ENCODE peak calls at places on chromosomes 11 and 22, in nine cellular contexts. N, K, S, X, O, G, E, V and Y are unnamed samples.

GRCh38 chr11:3123761-3124733 is 41.1 kb downstream of the OSBPL5 start:
- DNase-seq in V (peak), S (peak), K (no peak), E (peak), X (peak), O (peak), N (peak), G (peak), Y (no peak)

GRCh38 chr11:94673353-94673752 is 94.8 kb upstream of the AMOTL1 start:
- DNase-seq in K (no peak), N (no peak), O (no peak), G (no peak), V (no peak), X (no peak), E (no peak), S (no peak), Y (no peak)

GRCh38 chr11:128610765-128611617 is 23.6 kb upstream of the ETS1 start:
- DNase-seq in V (no peak), K (peak), G (no peak), X (no peak), O (no peak), N (peak), S (no peak), E (no peak), Y (no peak)

GRCh38 chr11:76419896-76420295 is 24.9 kb upstream of the EMSY start:
- DNase-seq in X (no peak), K (no peak), N (peak), V (no peak), S (peak), G (no peak), E (peak), O (peak), Y (no peak)

GRCh38 chr11:41053894-41054293 is 405.6 kb downstream of the LRRC4C start:
- DNase-seq in E (peak), V (no peak), G (no peak), X (no peak), N (no peak), K (no peak), O (peak), S (no peak), Y (no peak)

GRCh38 chr11:55707029-55707428 is 45.0 kb downstream of the OR4C6 start:
- DNase-seq in E (peak), V (peak), O (peak), S (peak), G (no peak), K (peak), X (no peak), N (no peak), Y (no peak)

GRCh38 chr11:1732421-1733008 is 17.9 kb downstream of the IFITM10 start:
- DNase-seq in V (no peak), K (no peak), S (no peak), N (no peak), G (peak), E (no peak), O (no peak), X (no peak), Y (no peak)

GRCh38 chr22:35987487-35987886 is 41.1 kb downstream of the RBFOX2 start:
- DNase-seq in S (peak), X (no peak), V (peak), E (no peak), G (no peak), N (no peak), K (no peak), O (no peak), Y (no peak)

GRCh38 chr11:130894322-130895025 is 21.8 kb downstream of the SNX19 start:
- DNase-seq in N (peak), O (peak), X (peak), E (peak), G (peak), K (peak), S (peak), V (peak), Y (peak)

GRCh38 chr11:122189259-122189658 is 73.2 kb upstream of the BLID start:
- DNase-seq in O (peak), V (peak), N (no peak), E (peak), X (no peak), S (peak), K (no peak), G (no peak), Y (no peak)

GRCh38 chr11:69240332-69241074 is 53.5 kb upstream of the MYEOV start:
- DNase-seq in V (no peak), K (no peak), E (no peak), G (no peak), X (no peak), S (peak), O (no peak), N (no peak), Y (no peak)

GRCh38 chr11:69241844-69242582 is 51.9 kb upstream of the MYEOV start:
- DNase-seq in K (no peak), V (no peak), S (no peak), E (no peak), N (peak), G (no peak), O (no peak), X (no peak), Y (no peak)

GRCh38 chr11:69242583-69242940 is 51.4 kb upstream of the MYEOV start:
- DNase-seq in V (no peak), O (no peak), X (no peak), E (no peak), K (no peak), G (no peak), S (no peak), N (no peak), Y (no peak)

GRCh38 chr11:69239320-69240040 is 54.5 kb upstream of the MYEOV start:
- DNase-seq in V (no peak), K (no peak), N (no peak), X (no peak), O (no peak), G (no peak), S (no peak), E (no peak), Y (no peak)

DNA sequence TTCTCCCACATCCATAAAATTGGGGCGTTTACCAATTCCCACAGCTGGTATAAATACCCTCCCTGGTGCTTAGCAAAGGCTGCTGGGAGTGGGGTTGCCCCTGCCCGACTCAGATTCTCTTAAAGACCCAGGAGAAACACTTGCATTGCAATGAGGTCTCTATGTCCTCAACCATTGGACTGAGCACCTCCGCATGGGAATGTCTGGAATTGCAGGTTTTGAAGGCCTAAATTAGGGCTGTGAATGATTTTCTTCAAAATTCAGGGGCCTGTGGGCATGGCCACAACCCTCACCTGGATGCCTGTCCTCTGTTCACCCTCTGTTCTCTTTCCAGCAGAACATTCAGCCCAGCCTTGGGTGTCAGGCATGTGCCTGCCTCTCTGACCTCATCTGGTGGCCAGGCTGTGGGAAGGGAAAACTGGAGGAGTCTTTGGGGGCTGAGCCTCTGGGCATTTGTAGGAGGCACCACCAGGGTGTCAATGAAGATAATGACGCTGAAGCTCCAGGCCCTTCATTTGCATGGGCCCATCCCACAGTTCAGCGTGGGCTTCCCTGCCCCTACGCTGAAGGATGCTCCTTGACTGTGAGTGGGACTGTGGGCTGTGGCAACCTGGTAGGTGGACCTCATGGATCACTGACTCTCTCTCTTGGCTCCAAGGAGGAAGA is 52.7 kb upstream of the MYEOV start:
- DNase-seq in S (no peak), K (no peak), E (no peak), X (no peak), N (no peak), G (no peak), V (no peak), O (no peak), Y (no peak)
- TF ChIP-seq CTCF in S (no peak), K (peak), E (no peak), X (no peak), N (no peak), G (no peak), V (no peak), O (no peak), Y (no peak)

GRCh38 chr11:32430586-32431357 is 4.6 kb downstream of the WT1 start:
- DNase-seq in E (no peak), V (no peak), G (no peak), X (no peak), K (no peak), O (no peak), S (peak), N (peak), Y (peak)
- TF ChIP-seq CTCF in E (peak), V (peak), G (no peak), X (no peak), K (no peak), O (no peak), S (peak), N (no peak), Y (peak)

GRCh38 chr11:132186699-132187098 is 816.3 kb downstream of the NTM start:
- DNase-seq in X (no peak), N (no peak), E (no peak), G (no peak), S (no peak), K (no peak), O (no peak), V (no peak), Y (peak)
- TF ChIP-seq CTCF in X (no peak), N (no peak), E (peak), G (no peak), S (peak), K (no peak), O (no peak), V (no peak), Y (peak)

GRCh38 chr22:34946339-34946985 is 119.5 kb upstream of the ISX start:
- DNase-seq in E (no peak), K (no peak), X (no peak), N (no peak), O (no peak), V (peak), G (no peak), S (no peak), Y (no peak)

GRCh38 chr22:34943830-34944229 is 122.1 kb upstream of the ISX start:
- DNase-seq in S (no peak), E (no peak), V (no peak), O (no peak), X (no peak), N (no peak), K (no peak), G (no peak), Y (no peak)
- TF ChIP-seq CTCF in S (no peak), E (no peak), V (no peak), O (no peak), X (no peak), N (no peak), K (no peak), G (no peak), Y (no peak)

GRCh38 chr11:66313321-66314185 is 3.3 kb downstream of the CD248 start:
- DNase-seq in X (peak), E (no peak), N (no peak), G (no peak), K (no peak), V (peak), S (peak), O (no peak), Y (peak)
- TF ChIP-seq CTCF in X (no peak), E (no peak), N (no peak), G (no peak), K (no peak), V (peak), S (peak), O (no peak), Y (peak)

DNA sequence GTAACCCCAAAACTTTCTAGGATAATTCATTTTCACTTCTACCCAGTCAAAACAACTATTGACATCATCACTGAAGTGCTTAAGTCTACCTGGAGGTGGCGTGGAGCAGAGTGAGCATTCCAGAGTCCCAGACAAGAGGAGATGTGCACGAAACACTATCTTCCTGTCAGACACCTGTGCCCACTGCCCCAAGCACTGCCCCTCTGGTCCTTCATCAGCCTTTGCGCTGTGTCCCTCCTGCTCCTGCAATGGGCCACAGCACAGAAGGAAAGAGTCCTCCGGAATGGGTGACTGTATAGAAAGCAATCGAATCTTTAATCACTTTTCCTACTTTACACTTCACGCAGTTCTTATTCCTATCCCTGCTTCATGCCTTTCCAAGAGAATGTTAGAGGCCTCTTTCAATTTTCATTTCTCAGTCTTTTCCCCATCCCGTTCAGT is 512 bp upstream of the GRIA4 start:
- DNase-seq in G (no peak), O (peak), K (peak), N (no peak), V (no peak), E (peak), S (peak), X (no peak), Y (peak)
- TF ChIP-seq CTCF in G (no peak), O (no peak), K (peak), N (no peak), V (peak), E (peak), S (peak), X (peak), Y (peak)

GRCh38 chr11:629237-629583 is 2.2 kb upstream of the SCT start:
- DNase-seq in E (no peak), O (no peak), X (no peak), V (no peak), K (peak), G (no peak), S (no peak), N (no peak), Y (no peak)
- TF ChIP-seq CTCF in E (no peak), O (no peak), X (no peak), V (no peak), K (peak), G (peak), S (no peak), N (no peak), Y (no peak)

GRCh38 chr11:27720277-27720830 is 20.1 kb upstream of the BDNF start:
- DNase-seq in K (no peak), S (peak), V (no peak), N (peak), X (no peak), O (peak), E (peak), G (no peak), Y (peak)
- TF ChIP-seq CTCF in K (no peak), S (peak), V (peak), N (no peak), X (no peak), O (no peak), E (peak), G (no peak), Y (peak)

GRCh38 chr11:113274708-113275582 is 39.4 kb upstream of the TTC12 start:
- DNase-seq in X (no peak), N (no peak), E (peak), S (peak), V (no peak), O (peak), G (no peak), K (no peak), Y (peak)
- TF ChIP-seq CTCF in X (no peak), N (no peak), E (peak), S (peak), V (peak), O (no peak), G (no peak), K (peak), Y (no peak)

GRCh38 chr22:45208993-45209838 is 31.5 kb downstream of the KIAA0930 start:
- DNase-seq in N (no peak), O (peak), V (peak), X (no peak), S (peak), E (peak), K (no peak), G (peak), Y (peak)
- TF ChIP-seq CTCF in N (peak), O (peak), V (peak), X (peak), S (peak), E (peak), K (peak), G (peak), Y (peak)